ENCODE peak calls at places on chromosomes 4 and X, in nine cellular contexts. K is astrocyte, B is brain microvascular endothelial cell, Z is choroid plexus epithelial cell, F is AG10803, G is transverse colon, D is breast epithelium, O is esophagus squamous epithelium, P is cardiac muscle cell. L is an unnamed sample.

GRCh38 chrX:850471-850916 is 219.9 kb downstream of the SHOX start:
- DNase-seq in K (no peak), G (no peak), P (no peak), B (peak; percentile 60), O (no peak), D (no peak), Z (peak; percentile 69), F (peak; percentile 54), L (no peak)

GRCh38 chrX:13750204-13750603 is 15.7 kb downstream of the OFD1 start:
- DNase-seq in P (peak; percentile 40), F (peak; percentile 20), Z (peak; percentile 56), D (no peak), G (no peak), O (no peak), B (peak; percentile 49), K (peak; percentile 16), L (peak; percentile 77)

GRCh38 chr4:11748169-11748872 is 319.6 kb upstream of the HS3ST1 start:
- DNase-seq in Z (peak; percentile 83), P (no peak), B (peak; percentile 71), D (no peak), F (no peak), K (peak; percentile 85), G (no peak), O (no peak), L (peak; percentile 78)

GRCh38 chrX:136656596-136656995 is 8.6 kb downstream of the CD40LG start:
- DNase-seq in O (no peak), Z (no peak), B (no peak), G (no peak), F (no peak), P (no peak), D (no peak), K (no peak), L (no peak)

GRCh38 chr4:55545133-55545532 is 1.6 kb downstream of the CLOCK start:
- DNase-seq in O (no peak), F (no peak), B (no peak), Z (peak; percentile 45), D (no peak), G (no peak), P (peak; percentile 18), K (peak; percentile 34), L (peak; percentile 52)

GRCh38 chrX:107673933-107674479 is 45.7 kb downstream of the PRPS1 start:
- DNase-seq in O (peak; percentile 86), Z (peak; percentile 97), B (peak; percentile 93), F (peak; percentile 29), G (peak; percentile 88), D (peak; percentile 81), P (no peak), K (peak; percentile 10), L (peak; percentile 89)

GRCh38 chr4:183249854-183250253 is 70.2 kb downstream of the CLDN22 start:
- DNase-seq in Z (peak; percentile 77), F (peak; percentile 53), G (peak; percentile 19), P (peak; percentile 60), D (no peak), B (peak; percentile 43), O (no peak), K (peak; percentile 17), L (peak; percentile 54)

GRCh38 chr4:5156677-5157076 is 105.4 kb downstream of the STK32B start:
- DNase-seq in O (no peak), G (no peak), F (peak; percentile 85), K (no peak), P (no peak), D (no peak), B (no peak), Z (no peak), L (no peak)

GRCh38 chr4:139278956-139279722 is 886 bp downstream of the MGARP start:
- DNase-seq in O (no peak), D (no peak), Z (peak; percentile 33), K (peak; percentile 13), F (no peak), G (no peak), B (no peak), P (no peak), L (no peak)

GRCh38 chr4:3708103-3708510 is 58.1 kb upstream of the ADRA2C start:
- DNase-seq in O (no peak), P (no peak), B (peak; percentile 2), D (no peak), G (no peak), Z (no peak), F (peak; percentile 86), K (no peak), L (no peak)

GRCh38 chr4:182147391-182147790 is 95.8 kb upstream of the TENM3 start:
- DNase-seq in O (no peak), B (no peak), Z (no peak), D (no peak), G (no peak), P (no peak), F (no peak), K (no peak), L (no peak)

GRCh38 chrX:94204524-94204923 is 530.5 kb downstream of the FAM133A start:
- DNase-seq in P (no peak), K (no peak), F (no peak), D (no peak), Z (no peak), B (no peak), G (no peak), O (no peak), L (no peak)

GRCh38 chr4:155120536-155120935 is 87.9 kb upstream of the NPY2R start:
- DNase-seq in B (no peak), P (no peak), Z (no peak), F (no peak), G (no peak), O (no peak), D (no peak), K (no peak), L (no peak)

GRCh38 chr4:155122382-155122781 is 86.1 kb upstream of the NPY2R start:
- DNase-seq in B (no peak), Z (no peak), D (no peak), G (no peak), F (no peak), P (no peak), K (no peak), O (no peak), L (no peak)

GRCh38 chr4:155119006-155119405 is 89.4 kb upstream of the NPY2R start:
- DNase-seq in B (no peak), Z (no peak), K (no peak), O (no peak), P (no peak), F (no peak), D (no peak), G (no peak), L (no peak)
- TF ChIP-seq CTCF in B (no peak), Z (no peak), K (no peak), O (no peak), P (no peak), F (no peak), D (no peak), G (no peak), L (no peak)

GRCh38 chr4:112589207-112589606 is 47.5 kb downstream of the ZGRF1 start:
- DNase-seq in O (no peak), K (peak; percentile 4), F (peak; percentile 20), Z (peak; percentile 70), P (no peak), D (no peak), G (no peak), B (peak; percentile 56), L (peak; percentile 29)

GRCh38 chr4:112591593-112591992 is 45.1 kb downstream of the ZGRF1 start:
- DNase-seq in P (no peak), D (no peak), F (no peak), K (no peak), B (no peak), Z (no peak), O (no peak), G (no peak), L (no peak)

DNA sequence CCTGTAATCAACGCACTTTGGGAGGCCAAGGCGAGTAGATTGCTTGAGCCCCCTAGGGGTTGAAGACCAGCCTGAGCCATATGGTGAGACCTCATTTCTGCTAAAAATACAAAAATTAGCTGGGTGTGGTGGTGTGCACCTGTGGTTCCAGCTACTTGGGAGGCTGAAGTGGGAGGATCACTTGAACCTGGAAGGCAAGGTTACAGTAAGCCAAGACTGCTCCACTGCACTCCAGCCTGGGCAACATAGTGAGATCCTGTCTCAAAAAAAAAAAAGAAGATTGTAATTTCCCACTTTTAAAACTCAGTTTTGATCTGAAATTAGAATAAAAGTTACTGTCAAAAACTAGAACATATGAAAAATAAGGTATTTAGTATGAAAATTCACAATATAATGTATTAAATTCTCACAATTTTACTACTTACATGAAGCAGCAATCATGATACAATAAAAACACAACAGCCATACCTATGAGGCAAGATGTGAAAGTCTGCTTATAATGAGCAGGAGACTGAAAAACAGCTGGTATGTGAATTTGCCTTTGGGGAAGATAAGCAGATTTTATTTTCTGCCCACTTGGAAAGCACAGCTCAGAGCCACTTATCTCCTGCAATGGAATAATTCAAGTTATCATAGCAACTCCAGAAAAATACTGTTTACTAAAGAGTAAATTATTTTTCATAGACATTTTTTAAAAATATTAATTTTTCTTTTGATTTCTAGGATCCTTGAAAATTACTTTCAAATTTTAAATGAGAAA is 50.6 kb downstream of the ZGRF1 start:
- DNase-seq in Z (no peak), B (no peak), O (no peak), K (no peak), D (no peak), P (no peak), F (no peak), G (no peak), L (no peak)
- TF ChIP-seq CTCF in Z (no peak), B (no peak), O (no peak), K (no peak), D (no peak), P (no peak), F (no peak), G (no peak), L (no peak)

GRCh38 chr4:137283737-137284136 is 248.6 kb downstream of the PCDH18 start:
- DNase-seq in B (no peak), O (no peak), Z (peak; percentile 75), D (no peak), K (peak; percentile 9), F (peak; percentile 49), P (peak; percentile 12), G (no peak), L (peak; percentile 14)
- TF ChIP-seq CTCF in B (peak; percentile 39), O (no peak), Z (peak; percentile 65), D (no peak), K (peak; percentile 18), F (peak; percentile 59), P (peak; percentile 54), G (no peak), L (peak; percentile 47)

DNA sequence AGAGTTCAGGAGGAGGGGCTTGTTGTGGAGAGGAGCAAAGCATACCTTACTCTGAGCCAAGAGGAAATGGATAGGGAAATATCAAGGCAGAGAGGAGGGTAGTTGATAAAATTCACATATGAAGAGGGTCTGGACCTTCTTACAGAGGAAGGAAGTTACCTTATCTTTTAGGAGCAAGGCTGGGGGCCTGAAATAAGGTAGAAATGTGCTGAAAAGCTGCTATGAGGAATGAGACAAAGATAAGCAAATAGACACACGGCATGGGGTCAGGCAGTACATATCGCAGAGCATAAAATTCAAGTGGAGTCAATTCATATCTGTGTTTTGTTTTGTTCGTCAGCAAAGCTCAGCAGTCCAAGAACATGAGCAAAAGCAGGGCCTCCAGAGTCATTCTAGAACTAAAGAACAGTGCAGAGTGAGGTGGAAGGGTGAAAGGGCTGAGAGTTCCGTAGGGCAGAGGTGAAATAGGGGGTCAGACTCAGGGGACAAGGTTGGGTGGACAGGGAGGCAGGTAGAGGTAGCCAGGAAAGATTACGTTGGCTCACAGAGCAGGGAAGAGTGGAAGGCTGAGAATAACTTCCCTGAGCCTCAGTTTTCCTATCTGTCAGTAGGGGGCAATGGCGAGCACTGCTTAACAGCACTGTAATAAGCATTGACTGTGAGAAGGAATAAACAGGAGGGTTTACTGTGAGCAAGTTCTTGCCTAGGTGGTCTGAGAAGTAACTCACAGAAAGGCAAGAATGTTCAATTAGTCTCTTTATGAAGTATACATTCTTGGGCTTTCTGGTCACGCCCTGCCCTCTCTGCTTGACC is 9.2 kb downstream of the VSIG4 start:
- DNase-seq in Z (peak; percentile 11), G (peak; percentile 25), K (no peak), O (no peak), F (peak; percentile 11), P (peak; percentile 15), D (no peak), B (peak; percentile 1), L (peak; percentile 50)
- TF ChIP-seq CTCF in Z (peak; percentile 46), G (peak; percentile 43), K (peak; percentile 15), O (peak; percentile 41), F (peak; percentile 66), P (peak; percentile 59), D (no peak), B (peak; percentile 52), L (peak; percentile 55)